ENCODE peak calls at places on chromosomes 2 and 18, in seven cellular contexts. One of them, this sample, is unnamed.

GRCh38 chr2:73156539-73157124 is 43.9 kb upstream of the RAB11FIP5 start:
- DNase-seq in M059J: peak; percentile 57
- DNase-seq in GM12865: peak; percentile 27
- DNase-seq in NB4: peak; percentile 67
- DNase-seq in activated CD4-positive, alpha-beta T cell treated with anti-CD3 and anti-CD28 coated beads, Interleukin-2, amount 10 ng/mL, durations not matched to agents 7 days and 5 days: peak; percentile 31
- DNase-seq in HCT116: peak; percentile 31
- DNase-seq in activated CD8-positive, alpha-beta memory T cell treated with anti-CD3 and anti-CD28 coated beads, Interleukin-2, amount 50 U/mL, for 48 hours: peak; percentile 76
- DNase-seq in this sample: no peak

GRCh38 chr2:45759310-45759851 is 107.9 kb downstream of the PRKCE start:
- DNase-seq in activated CD8-positive, alpha-beta memory T cell treated with anti-CD3 and anti-CD28 coated beads, Interleukin-2, amount 50 U/mL, for 48 hours: no peak
- DNase-seq in NB4: no peak
- DNase-seq in HCT116: no peak
- DNase-seq in activated CD4-positive, alpha-beta T cell treated with anti-CD3 and anti-CD28 coated beads, Interleukin-2, amount 10 ng/mL, durations not matched to agents 7 days and 5 days: no peak
- DNase-seq in GM12865: no peak
- DNase-seq in M059J: no peak
- DNase-seq in this sample: no peak

GRCh38 chr18:41170346-41170745 is 784.7 kb upstream of the PIK3C3 start:
- DNase-seq in activated CD8-positive, alpha-beta memory T cell treated with anti-CD3 and anti-CD28 coated beads, Interleukin-2, amount 50 U/mL, for 48 hours: no peak
- DNase-seq in M059J: peak; percentile 23
- DNase-seq in GM12865: no peak
- DNase-seq in HCT116: no peak
- DNase-seq in activated CD4-positive, alpha-beta T cell treated with anti-CD3 and anti-CD28 coated beads, Interleukin-2, amount 10 ng/mL, durations not matched to agents 7 days and 5 days: no peak
- DNase-seq in NB4: no peak
- DNase-seq in this sample: no peak

GRCh38 chr2:168529054-168529833 is 73.2 kb downstream of the CERS6 start:
- DNase-seq in GM12865: peak; percentile 23
- DNase-seq in NB4: peak; percentile 58
- DNase-seq in M059J: peak; percentile 13
- DNase-seq in activated CD4-positive, alpha-beta T cell treated with anti-CD3 and anti-CD28 coated beads, Interleukin-2, amount 10 ng/mL, durations not matched to agents 7 days and 5 days: no peak
- DNase-seq in HCT116: no peak
- DNase-seq in activated CD8-positive, alpha-beta memory T cell treated with anti-CD3 and anti-CD28 coated beads, Interleukin-2, amount 50 U/mL, for 48 hours: no peak
- DNase-seq in this sample: no peak

GRCh38 chr2:240952496-240953246 is 45.7 kb upstream of the SNED1 start:
- DNase-seq in activated CD8-positive, alpha-beta memory T cell treated with anti-CD3 and anti-CD28 coated beads, Interleukin-2, amount 50 U/mL, for 48 hours: peak; percentile 17
- DNase-seq in GM12865: no peak
- DNase-seq in HCT116: no peak
- DNase-seq in NB4: no peak
- DNase-seq in activated CD4-positive, alpha-beta T cell treated with anti-CD3 and anti-CD28 coated beads, Interleukin-2, amount 10 ng/mL, durations not matched to agents 7 days and 5 days: no peak
- DNase-seq in M059J: no peak
- DNase-seq in this sample: no peak

GRCh38 chr18:51867767-51868166 is 472.2 kb upstream of the DCC start:
- DNase-seq in GM12865: peak; percentile 21
- DNase-seq in NB4: peak; percentile 5
- DNase-seq in activated CD4-positive, alpha-beta T cell treated with anti-CD3 and anti-CD28 coated beads, Interleukin-2, amount 10 ng/mL, durations not matched to agents 7 days and 5 days: peak; percentile 21
- DNase-seq in activated CD8-positive, alpha-beta memory T cell treated with anti-CD3 and anti-CD28 coated beads, Interleukin-2, amount 50 U/mL, for 48 hours: no peak
- DNase-seq in M059J: peak; percentile 3
- DNase-seq in HCT116: no peak
- DNase-seq in this sample: no peak

GRCh38 chr2:48943436-48943835 is 187.9 kb upstream of the LHCGR start:
- DNase-seq in activated CD4-positive, alpha-beta T cell treated with anti-CD3 and anti-CD28 coated beads, Interleukin-2, amount 10 ng/mL, durations not matched to agents 7 days and 5 days: no peak
- DNase-seq in HCT116: no peak
- DNase-seq in NB4: no peak
- DNase-seq in GM12865: no peak
- DNase-seq in M059J: peak; percentile 8
- DNase-seq in activated CD8-positive, alpha-beta memory T cell treated with anti-CD3 and anti-CD28 coated beads, Interleukin-2, amount 50 U/mL, for 48 hours: no peak
- DNase-seq in this sample: no peak

GRCh38 chr2:105744909-105745853 is at the start of gene NCK2:
- DNase-seq in NB4: peak; percentile 68
- DNase-seq in M059J: peak; percentile 35
- DNase-seq in GM12865: peak; percentile 49
- DNase-seq in HCT116: no peak
- DNase-seq in activated CD4-positive, alpha-beta T cell treated with anti-CD3 and anti-CD28 coated beads, Interleukin-2, amount 10 ng/mL, durations not matched to agents 7 days and 5 days: peak; percentile 33
- DNase-seq in activated CD8-positive, alpha-beta memory T cell treated with anti-CD3 and anti-CD28 coated beads, Interleukin-2, amount 50 U/mL, for 48 hours: no peak
- DNase-seq in this sample: peak; percentile 30

GRCh38 chr18:47594063-47594462 is 336.4 kb downstream of the SMAD2 start:
- DNase-seq in activated CD8-positive, alpha-beta memory T cell treated with anti-CD3 and anti-CD28 coated beads, Interleukin-2, amount 50 U/mL, for 48 hours: no peak
- DNase-seq in NB4: no peak
- DNase-seq in M059J: no peak
- DNase-seq in activated CD4-positive, alpha-beta T cell treated with anti-CD3 and anti-CD28 coated beads, Interleukin-2, amount 10 ng/mL, durations not matched to agents 7 days and 5 days: no peak
- DNase-seq in GM12865: no peak
- DNase-seq in HCT116: no peak
- DNase-seq in this sample: no peak

GRCh38 chr2:218811382-218811781 is 20.2 kb downstream of the PRKAG3 start:
- DNase-seq in activated CD8-positive, alpha-beta memory T cell treated with anti-CD3 and anti-CD28 coated beads, Interleukin-2, amount 50 U/mL, for 48 hours: no peak
- DNase-seq in HCT116: no peak
- DNase-seq in NB4: peak; percentile 22
- DNase-seq in GM12865: no peak
- DNase-seq in activated CD4-positive, alpha-beta T cell treated with anti-CD3 and anti-CD28 coated beads, Interleukin-2, amount 10 ng/mL, durations not matched to agents 7 days and 5 days: no peak
- DNase-seq in M059J: no peak
- DNase-seq in this sample: no peak

GRCh38 chr2:140654565-140654964 is 1476.3 kb downstream of the LRP1B start:
- DNase-seq in NB4: no peak
- DNase-seq in M059J: no peak
- DNase-seq in activated CD8-positive, alpha-beta memory T cell treated with anti-CD3 and anti-CD28 coated beads, Interleukin-2, amount 50 U/mL, for 48 hours: no peak
- DNase-seq in activated CD4-positive, alpha-beta T cell treated with anti-CD3 and anti-CD28 coated beads, Interleukin-2, amount 10 ng/mL, durations not matched to agents 7 days and 5 days: no peak
- DNase-seq in GM12865: no peak
- DNase-seq in HCT116: no peak
- DNase-seq in this sample: no peak

GRCh38 chr2:211494085-211494484 is 937.7 kb downstream of the CPS1 start:
- DNase-seq in HCT116: no peak
- DNase-seq in M059J: no peak
- DNase-seq in activated CD4-positive, alpha-beta T cell treated with anti-CD3 and anti-CD28 coated beads, Interleukin-2, amount 10 ng/mL, durations not matched to agents 7 days and 5 days: no peak
- DNase-seq in NB4: no peak
- DNase-seq in GM12865: no peak
- DNase-seq in activated CD8-positive, alpha-beta memory T cell treated with anti-CD3 and anti-CD28 coated beads, Interleukin-2, amount 50 U/mL, for 48 hours: no peak
- DNase-seq in this sample: no peak

GRCh38 chr2:225270861-225271260 is 128.6 kb upstream of the NYAP2 start:
- DNase-seq in NB4: peak; percentile 79
- DNase-seq in activated CD4-positive, alpha-beta T cell treated with anti-CD3 and anti-CD28 coated beads, Interleukin-2, amount 10 ng/mL, durations not matched to agents 7 days and 5 days: no peak
- DNase-seq in M059J: peak; percentile 90
- DNase-seq in GM12865: peak; percentile 85
- DNase-seq in HCT116: peak; percentile 75
- DNase-seq in activated CD8-positive, alpha-beta memory T cell treated with anti-CD3 and anti-CD28 coated beads, Interleukin-2, amount 50 U/mL, for 48 hours: no peak
- DNase-seq in this sample: no peak

GRCh38 chr2:179518891-179519290 is 254.3 kb upstream of the SESTD1 start:
- DNase-seq in HCT116: no peak
- DNase-seq in activated CD8-positive, alpha-beta memory T cell treated with anti-CD3 and anti-CD28 coated beads, Interleukin-2, amount 50 U/mL, for 48 hours: no peak
- DNase-seq in GM12865: no peak
- DNase-seq in activated CD4-positive, alpha-beta T cell treated with anti-CD3 and anti-CD28 coated beads, Interleukin-2, amount 10 ng/mL, durations not matched to agents 7 days and 5 days: no peak
- DNase-seq in NB4: no peak
- DNase-seq in M059J: no peak
- DNase-seq in this sample: no peak

GRCh38 chr18:28412521-28412920 is 235.6 kb upstream of the CDH2 start:
- DNase-seq in activated CD4-positive, alpha-beta T cell treated with anti-CD3 and anti-CD28 coated beads, Interleukin-2, amount 10 ng/mL, durations not matched to agents 7 days and 5 days: no peak
- DNase-seq in HCT116: no peak
- DNase-seq in NB4: no peak
- DNase-seq in M059J: peak; percentile 38
- DNase-seq in GM12865: no peak
- DNase-seq in activated CD8-positive, alpha-beta memory T cell treated with anti-CD3 and anti-CD28 coated beads, Interleukin-2, amount 50 U/mL, for 48 hours: no peak
- DNase-seq in this sample: no peak

GRCh38 chr2:62559582-62559981 is 53.6 kb upstream of the TMEM17 start:
- DNase-seq in activated CD4-positive, alpha-beta T cell treated with anti-CD3 and anti-CD28 coated beads, Interleukin-2, amount 10 ng/mL, durations not matched to agents 7 days and 5 days: no peak
- DNase-seq in activated CD8-positive, alpha-beta memory T cell treated with anti-CD3 and anti-CD28 coated beads, Interleukin-2, amount 50 U/mL, for 48 hours: no peak
- DNase-seq in GM12865: no peak
- DNase-seq in M059J: no peak
- DNase-seq in HCT116: no peak
- DNase-seq in NB4: no peak
- DNase-seq in this sample: no peak

GRCh38 chr18:2878656-2879330 is 32.0 kb downstream of the EMILIN2 start:
- DNase-seq in GM12865: no peak
- DNase-seq in M059J: no peak
- DNase-seq in activated CD4-positive, alpha-beta T cell treated with anti-CD3 and anti-CD28 coated beads, Interleukin-2, amount 10 ng/mL, durations not matched to agents 7 days and 5 days: no peak
- DNase-seq in NB4: no peak
- DNase-seq in HCT116: no peak
- DNase-seq in activated CD8-positive, alpha-beta memory T cell treated with anti-CD3 and anti-CD28 coated beads, Interleukin-2, amount 50 U/mL, for 48 hours: peak; percentile 37
- DNase-seq in this sample: no peak